ENCODE peak calls at places on chromosomes 6 and 20, in ten cellular contexts. I is fibroblast of pulmonary artery, G is colonic mucosa, A is heart right ventricle, C is AG04449, Y is pancreas, Q is PC-9, K is progenitor cell of endocrine pancreas, F is AG04450, M is RWPE1. B is an unnamed sample.

GRCh38 chr6:105753184-105754097 is 332.7 kb upstream of the PRDM1 start:
- DNase-seq in C (no peak), M (peak; percentile 17), G (peak; percentile 85), Q (peak; percentile 10), A (no peak), I (no peak), F (peak; percentile 24), Y (no peak), K (no peak), B (peak; percentile 54)

GRCh38 chr6:131948692-131949614 is 2.2 kb downstream of the CCN2 start:
- DNase-seq in I (peak; percentile 93), Y (no peak), A (no peak), Q (no peak), C (peak; percentile 87), F (peak; percentile 74), M (no peak), G (no peak), K (no peak), B (peak; percentile 23)

GRCh38 chr6:50843842-50844241 is 25.2 kb downstream of the TFAP2B start:
- DNase-seq in C (no peak), Q (no peak), Y (no peak), M (peak; percentile 22), I (no peak), K (no peak), F (no peak), G (no peak), A (no peak), B (peak; percentile 52)

GRCh38 chr6:61989616-61990015 is 296.4 kb downstream of the KHDRBS2 start:
- DNase-seq in I (no peak), M (no peak), A (no peak), K (no peak), Q (no peak), F (no peak), Y (no peak), G (no peak), C (no peak), B (no peak)

GRCh38 chr20:46914789-46915359 is 20.2 kb downstream of the EYA2 start:
- DNase-seq in G (no peak), I (no peak), A (no peak), Q (no peak), F (no peak), C (no peak), M (no peak), Y (no peak), K (no peak), B (no peak)

GRCh38 chr6:410555-411395 is 19.2 kb downstream of the IRF4 start:
- DNase-seq in I (no peak), M (no peak), C (no peak), A (no peak), K (no peak), G (no peak), Y (no peak), F (no peak), Q (no peak), B (no peak)

GRCh38 chr6:72260489-72260888 is 361.4 kb upstream of the KCNQ5 start:
- DNase-seq in A (no peak), Y (no peak), M (no peak), C (peak; percentile 12), I (no peak), F (no peak), K (no peak), G (no peak), Q (no peak), B (no peak)

GRCh38 chr6:72636215-72636614 is 14.4 kb downstream of the KCNQ5 start:
- DNase-seq in M (no peak), Y (no peak), K (no peak), C (no peak), F (no peak), A (no peak), Q (no peak), G (no peak), I (no peak), B (no peak)

GRCh38 chr6:87408721-87409155 is 966 bp downstream of the CFAP206 start:
- DNase-seq in I (no peak), Q (no peak), A (no peak), F (no peak), C (no peak), M (no peak), K (no peak), G (no peak), Y (no peak), B (no peak)

GRCh38 chr6:87407531-87407895 is 259 bp upstream of the CFAP206 start:
- DNase-seq in Q (no peak), I (peak; percentile 54), G (no peak), M (no peak), Y (no peak), C (no peak), A (no peak), F (no peak), K (no peak), B (no peak)

GRCh38 chr6:87407896-87408720 is at the start of gene CFAP206:
- DNase-seq in Y (peak; percentile 85), K (peak; percentile 68), G (peak; percentile 78), I (peak; percentile 88), F (peak; percentile 65), M (peak; percentile 90), A (peak; percentile 82), C (no peak), Q (peak; percentile 79), B (peak; percentile 76)
- TF ChIP-seq CTCF in Y (no peak), K (no peak), G (no peak), I (no peak), F (peak; percentile 39), M (peak; percentile 19), A (no peak), C (peak; percentile 1), Q (no peak), B (peak; percentile 19)

GRCh38 chr20:45299786-45300185 is 6.9 kb upstream of the RBPJL start:
- DNase-seq in K (no peak), Q (no peak), M (no peak), I (no peak), C (no peak), F (no peak), G (no peak), A (no peak), Y (no peak), B (no peak)

GRCh38 chr20:45297786-45298497 is 8.7 kb upstream of the RBPJL start:
- DNase-seq in M (no peak), C (no peak), K (no peak), F (no peak), Y (no peak), I (no peak), Q (no peak), A (no peak), G (no peak), B (no peak)

GRCh38 chr20:45303586-45304463 is 2.8 kb upstream of the RBPJL start:
- DNase-seq in I (no peak), A (no peak), C (no peak), M (no peak), K (no peak), Y (no peak), F (no peak), G (no peak), Q (no peak), B (no peak)

GRCh38 chr20:45301824-45302251 is 4.8 kb upstream of the RBPJL start:
- DNase-seq in G (no peak), C (no peak), Y (no peak), I (no peak), Q (no peak), K (no peak), F (no peak), M (no peak), A (no peak), B (no peak)

DNA sequence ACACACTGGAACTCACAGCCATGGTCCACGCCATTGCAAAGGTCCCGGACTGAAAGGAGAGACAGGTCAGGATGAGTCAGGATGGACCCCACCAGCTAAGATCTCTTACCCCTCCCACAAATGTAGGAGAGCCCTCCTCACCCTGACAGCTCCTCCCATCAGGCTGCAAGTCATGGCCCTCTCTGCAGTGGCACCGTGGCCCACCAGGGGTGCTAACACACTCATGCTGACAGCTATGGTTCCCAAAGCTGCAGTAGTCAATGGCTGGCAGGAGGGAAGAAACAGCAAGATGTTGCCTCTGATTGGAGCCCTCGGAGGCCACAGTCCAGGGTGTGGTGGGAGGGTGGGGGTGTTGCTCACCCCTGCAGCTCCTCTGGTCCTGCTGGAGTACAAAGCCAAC is 5.7 kb upstream of the RBPJL start:
- DNase-seq in C (no peak), A (no peak), M (peak; percentile 46), F (no peak), Q (peak; percentile 30), I (peak; percentile 28), K (peak; percentile 43), G (no peak), Y (no peak), B (peak; percentile 42)
- TF ChIP-seq CTCF in C (peak; percentile 58), A (no peak), M (no peak), F (peak; percentile 48), Q (peak; percentile 59), I (peak; percentile 48), K (peak; percentile 62), G (no peak), Y (no peak), B (no peak)

GRCh38 chr20:17617212-17617867 is 47.5 kb downstream of the DSTN start:
- DNase-seq in I (peak; percentile 45), G (peak; percentile 46), C (no peak), K (peak; percentile 57), Y (peak; percentile 63), F (no peak), Q (peak; percentile 55), M (peak; percentile 54), A (peak; percentile 65), B (peak; percentile 51)
- TF ChIP-seq CTCF in I (peak; percentile 55), G (no peak), C (peak; percentile 66), K (peak; percentile 74), Y (peak; percentile 38), F (peak; percentile 57), Q (peak; percentile 82), M (peak; percentile 80), A (peak; percentile 69), B (peak; percentile 66)

GRCh38 chr6:26569433-26569764 is 27.4 kb upstream of the ABT1 start:
- DNase-seq in I (no peak), A (no peak), G (no peak), Q (no peak), Y (no peak), F (no peak), C (no peak), M (no peak), K (no peak), B (no peak)

GRCh38 chr6:26571592-26572296 is 25.0 kb upstream of the ABT1 start:
- DNase-seq in Y (peak; percentile 74), Q (peak; percentile 76), C (no peak), I (peak; percentile 90), M (peak; percentile 78), A (peak; percentile 50), G (peak; percentile 72), K (no peak), F (peak; percentile 75), B (peak; percentile 89)

GRCh38 chr6:26570027-26570809 is 26.5 kb upstream of the ABT1 start:
- DNase-seq in I (no peak), C (no peak), A (no peak), Q (no peak), M (no peak), K (no peak), Y (no peak), G (no peak), F (no peak), B (no peak)

GRCh38 chr6:26563488-26563887 is 25.3 kb downstream of the HMGN4 start:
- DNase-seq in M (no peak), I (no peak), K (no peak), A (no peak), F (no peak), C (no peak), Y (no peak), G (no peak), Q (no peak), B (no peak)

DNA sequence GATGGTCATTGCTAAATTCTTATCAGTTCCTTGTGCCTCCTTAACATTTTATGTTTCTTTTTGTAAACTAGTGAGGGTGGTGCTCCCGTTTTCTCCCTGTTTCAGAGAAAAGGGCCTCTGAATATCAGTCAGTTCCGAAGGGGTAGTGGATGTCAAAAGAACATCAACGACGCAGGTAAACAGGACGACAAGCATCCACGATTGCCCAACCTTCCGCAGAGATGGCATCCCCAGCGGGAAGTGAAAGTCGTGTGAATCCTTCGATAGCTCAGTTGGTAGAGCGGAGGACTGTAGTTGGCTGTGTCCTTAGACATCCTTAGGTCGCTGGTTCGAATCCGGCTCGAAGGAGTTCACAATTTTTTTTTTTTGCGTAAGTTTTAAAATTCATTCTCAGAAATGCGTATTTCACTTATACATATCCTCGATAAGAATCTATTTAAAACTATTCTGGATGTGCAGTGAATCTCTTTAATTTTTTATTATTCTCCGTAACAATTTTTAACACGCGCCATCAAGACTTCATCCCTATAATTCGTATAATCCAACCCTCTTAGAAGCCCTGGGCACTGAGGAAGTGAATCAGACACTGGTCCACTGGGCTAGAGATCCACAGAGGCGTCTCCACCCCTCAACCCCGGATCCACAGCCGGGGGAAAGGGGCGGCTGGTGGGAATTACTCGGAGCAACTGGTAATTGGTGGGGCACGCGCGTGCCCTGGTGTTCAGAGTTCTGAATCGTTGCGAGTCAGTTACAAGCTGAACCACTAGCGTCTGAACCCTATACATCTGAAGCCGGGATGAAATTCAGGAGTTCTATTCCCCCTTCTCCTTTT is 27.9 kb upstream of the ABT1 start:
- DNase-seq in I (peak; percentile 96), K (peak; percentile 97), M (peak; percentile 74), G (peak; percentile 99), Y (peak; percentile 93), C (no peak), F (peak; percentile 87), A (peak; percentile 90), Q (peak; percentile 97), B (peak; percentile 96)
- TF ChIP-seq CTCF in I (peak; percentile 29), K (no peak), M (peak; percentile 33), G (no peak), Y (no peak), C (peak; percentile 18), F (peak; percentile 33), A (no peak), Q (peak; percentile 13), B (no peak)